ENCODE peak calls at places on chromosomes 12 and 14, in four cellular contexts. H is GM12878, Q is HepG2, B is H1. N is an unnamed sample.
A peak's percentile ranks its signal among the peaks of the same experiment; 100 is the strongest.

GRCh38 chr12:52191841-52192791 is at the start of gene KRT80:
- DNase-seq in H (no peak), Q (peak; percentile 86), B (no peak), N (no peak)

GRCh38 chr12:110185626-110186025 is 61.5 kb downstream of the IFT81 start:
- DNase-seq in H (no peak), Q (no peak), B (no peak), N (no peak)

GRCh38 chr12:1906579-1906978 is 11.9 kb downstream of the CACNA2D4 start:
- DNase-seq in H (no peak), Q (no peak), B (no peak), N (no peak)

GRCh38 chr14:65287264-65288131 is 125.0 kb upstream of the FUT8 start:
- DNase-seq in H (no peak), Q (no peak), B (no peak), N (no peak)

GRCh38 chr12:13074396-13075113 is 28.9 kb downstream of the GSG1 start:
- DNase-seq in H (no peak), Q (no peak), B (no peak), N (no peak)

GRCh38 chr12:117441751-117442150 is 80.3 kb upstream of the NOS1 start:
- DNase-seq in H (no peak), Q (no peak), B (no peak), N (no peak)

GRCh38 chr12:29155079-29155478 is 6.0 kb downstream of the FAR2 start:
- DNase-seq in H (no peak), Q (no peak), B (no peak), N (no peak)

GRCh38 chr12:116849216-116849615 is 32.0 kb downstream of the HRK start:
- DNase-seq in H (no peak), Q (no peak), B (no peak), N (no peak)

GRCh38 chr12:119153477-119154434 is 25.0 kb upstream of the HSPB8 start:
- DNase-seq in H (no peak), Q (no peak), B (peak; percentile 93), N (peak; percentile 97)

GRCh38 chr12:54616933-54617535 is 17.7 kb downstream of the LACRT start:
- DNase-seq in H (no peak), Q (no peak), B (no peak), N (no peak)

GRCh38 chr14:54146601-54147000 is 190.0 kb upstream of the BMP4 start:
- DNase-seq in H (no peak), Q (no peak), B (no peak), N (no peak)

GRCh38 chr12:91948504-91948903 is 197.1 kb downstream of the BTG1 start:
- DNase-seq in H (no peak), Q (no peak), B (no peak), N (no peak)

GRCh38 chr14:104112609-104113571 is 25.5 kb upstream of the KIF26A start:
- DNase-seq in H (no peak), Q (no peak), B (no peak), N (no peak)

GRCh38 chr14:104114421-104115130 is 23.8 kb upstream of the KIF26A start:
- DNase-seq in H (no peak), Q (no peak), B (no peak), N (no peak)

GRCh38 chr14:104115131-104115600 is 23.2 kb upstream of the KIF26A start:
- DNase-seq in H (no peak), Q (no peak), B (no peak), N (no peak)

GRCh38 chr14:104112113-104112505 is 26.3 kb upstream of the KIF26A start:
- DNase-seq in H (no peak), Q (no peak), B (no peak), N (no peak)

GRCh38 chr14:104113631-104114420 is 24.6 kb upstream of the KIF26A start:
- DNase-seq in H (no peak), Q (no peak), B (no peak), N (no peak)
- TF ChIP-seq SUZ12 in H (no peak), Q (no peak), B (no peak), N (no peak)

DNA sequence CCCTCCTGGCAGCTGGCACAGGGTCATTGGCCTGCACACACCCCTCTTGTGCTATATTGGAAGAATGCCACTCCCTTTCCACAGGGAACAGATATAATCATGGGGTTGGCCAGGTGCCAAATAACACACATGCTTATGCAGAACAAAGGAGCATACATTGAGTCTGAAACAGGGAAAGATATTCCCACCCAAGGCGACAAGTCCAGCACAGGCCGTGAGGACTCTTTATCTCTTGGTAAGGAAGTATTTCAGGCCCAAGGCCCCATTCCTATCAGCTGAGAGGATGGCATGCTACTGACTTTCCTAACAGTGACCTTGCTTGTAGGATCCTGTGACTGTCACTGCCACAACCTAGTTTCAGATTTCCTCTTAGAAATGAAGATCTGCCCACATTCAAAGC is 59.0 kb upstream of the STXBP6 start:
- DNase-seq in H (no peak), Q (peak; percentile 32), B (no peak), N (no peak)
- H3K9ac ChIP-seq in H (no peak overlapping the region), Q (no peak overlapping the region), B (no peak overlapping the region), N (no peak overlapping the region)

GRCh38 chr14:77503138-77503537 is 4.5 kb upstream of the ISM2 start:
- DNase-seq in H (no peak), Q (no peak), B (no peak), N (no peak)

GRCh38 chr14:77502109-77502782 is 3.6 kb upstream of the ISM2 start:
- DNase-seq in H (no peak), Q (peak; percentile 88), B (no peak), N (no peak)

GRCh38 chr14:77498120-77498979 is at the start of gene ISM2:
- DNase-seq in H (no peak), Q (peak; percentile 44), B (no peak), N (no peak)

GRCh38 chr14:77495354-77495753 is 3.3 kb downstream of the ISM2 start:
- DNase-seq in H (no peak), Q (no peak), B (no peak), N (no peak)

DNA sequence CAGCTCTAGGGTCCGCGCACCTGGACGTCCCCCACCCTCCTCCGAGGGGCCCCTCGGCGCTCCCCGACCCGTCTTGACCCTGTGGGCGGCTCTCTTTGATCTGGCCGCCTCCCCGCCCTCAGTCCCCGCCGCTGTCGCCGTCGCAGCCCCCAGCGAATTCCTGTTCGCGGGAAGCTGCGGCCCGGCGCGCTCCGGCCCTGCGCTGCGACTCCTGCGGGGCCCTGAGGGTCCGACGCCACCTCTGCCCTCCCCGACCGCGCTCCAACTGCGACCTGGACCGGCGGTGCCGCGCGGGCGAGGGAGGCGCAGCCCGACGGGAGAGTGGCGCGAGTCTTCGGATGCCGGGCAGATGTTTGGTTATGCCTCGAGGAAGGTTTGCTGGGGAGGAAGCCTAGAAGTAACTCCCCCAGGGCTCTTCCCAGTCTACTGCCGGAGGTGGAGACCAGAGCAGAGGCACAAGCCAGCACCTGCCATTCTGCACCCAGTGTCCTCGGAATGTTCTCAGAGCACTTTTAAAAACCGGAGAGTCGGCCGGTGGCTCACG is 440 bp upstream of the ISM2 start:
- DNase-seq in H (no peak), Q (peak; percentile 35), B (no peak), N (no peak)
- TF ChIP-seq SUZ12 in H (no peak), Q (no peak), B (no peak), N (no peak)

GRCh38 chr12:16012086-16012485 is 101.0 kb downstream of the DERA start:
- DNase-seq in H (no peak), Q (no peak), B (no peak), N (no peak)
- H3K9ac ChIP-seq in H (no peak overlapping the region), Q (no peak overlapping the region), B (no peak overlapping the region), N (no peak overlapping the region)

GRCh38 chr12:9363145-9363544 is 154.9 kb upstream of the PZP start:
- DNase-seq in H (peak; percentile 57), Q (no peak), B (no peak), N (no peak)
- TF ChIP-seq SUZ12 in H (no peak), Q (no peak), B (no peak), N (no peak)

DNA sequence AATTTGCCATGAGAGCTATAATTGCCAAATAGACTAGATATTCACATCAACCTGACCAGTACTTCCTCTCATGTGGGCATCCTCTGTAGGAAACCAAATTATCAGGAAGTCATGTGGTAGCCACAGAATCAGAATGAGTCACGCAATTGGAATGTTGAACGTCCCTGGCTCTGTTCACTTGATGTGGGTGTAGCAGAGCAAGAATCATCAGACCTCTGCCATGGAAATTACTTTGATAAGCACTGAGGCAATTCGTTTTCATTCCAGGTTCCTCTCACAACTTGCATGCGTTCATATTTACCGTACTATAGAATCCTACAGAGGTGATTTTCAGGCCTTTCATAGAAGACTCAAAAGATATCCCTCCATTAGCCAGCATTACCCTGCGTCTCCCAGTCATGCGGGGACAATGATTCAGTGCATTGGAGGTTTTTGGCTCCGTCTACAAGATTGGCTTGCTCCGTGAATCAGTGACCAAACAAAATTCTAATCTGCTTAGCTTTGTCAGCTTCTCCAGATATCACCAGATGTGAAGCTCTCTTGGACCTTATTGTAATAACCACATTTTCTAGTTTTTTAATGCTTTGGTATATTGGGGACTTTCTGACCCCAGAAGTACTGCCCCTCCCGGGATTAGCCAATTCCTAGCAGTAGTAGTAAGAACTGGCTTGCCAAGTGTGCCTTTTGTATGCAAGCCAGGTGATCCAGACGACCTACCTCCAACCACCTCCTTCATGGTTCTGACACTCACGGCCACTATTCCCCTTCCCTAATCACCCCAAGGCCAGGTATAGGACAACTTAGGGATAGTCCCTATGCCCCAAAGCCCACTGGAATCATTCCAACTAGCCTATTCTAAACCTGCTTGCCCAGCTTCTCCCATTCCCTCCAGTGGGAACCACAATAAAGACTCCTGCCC is 133.4 kb downstream of the KICS2 start:
- DNase-seq in H (no peak), Q (peak; percentile 39), B (peak; percentile 10), N (peak; percentile 65)
- H3K9ac ChIP-seq in H (no peak overlapping the region), Q (no peak overlapping the region), B (no peak overlapping the region), N (no peak overlapping the region)

GRCh38 chr14:103855734-103856095 is 8.3 kb upstream of the PPP1R13B start:
- DNase-seq in H (no peak), Q (no peak), B (no peak), N (no peak)

GRCh38 chr14:103856105-103856504 is 8.7 kb upstream of the PPP1R13B start:
- DNase-seq in H (no peak), Q (no peak), B (no peak), N (no peak)

GRCh38 chr14:103854822-103855733 is 7.7 kb upstream of the PPP1R13B start:
- DNase-seq in H (no peak), Q (peak; percentile 55), B (no peak), N (no peak)

GRCh38 chr14:103857256-103857655 is 9.9 kb upstream of the PPP1R13B start:
- DNase-seq in H (no peak), Q (no peak), B (no peak), N (no peak)

DNA sequence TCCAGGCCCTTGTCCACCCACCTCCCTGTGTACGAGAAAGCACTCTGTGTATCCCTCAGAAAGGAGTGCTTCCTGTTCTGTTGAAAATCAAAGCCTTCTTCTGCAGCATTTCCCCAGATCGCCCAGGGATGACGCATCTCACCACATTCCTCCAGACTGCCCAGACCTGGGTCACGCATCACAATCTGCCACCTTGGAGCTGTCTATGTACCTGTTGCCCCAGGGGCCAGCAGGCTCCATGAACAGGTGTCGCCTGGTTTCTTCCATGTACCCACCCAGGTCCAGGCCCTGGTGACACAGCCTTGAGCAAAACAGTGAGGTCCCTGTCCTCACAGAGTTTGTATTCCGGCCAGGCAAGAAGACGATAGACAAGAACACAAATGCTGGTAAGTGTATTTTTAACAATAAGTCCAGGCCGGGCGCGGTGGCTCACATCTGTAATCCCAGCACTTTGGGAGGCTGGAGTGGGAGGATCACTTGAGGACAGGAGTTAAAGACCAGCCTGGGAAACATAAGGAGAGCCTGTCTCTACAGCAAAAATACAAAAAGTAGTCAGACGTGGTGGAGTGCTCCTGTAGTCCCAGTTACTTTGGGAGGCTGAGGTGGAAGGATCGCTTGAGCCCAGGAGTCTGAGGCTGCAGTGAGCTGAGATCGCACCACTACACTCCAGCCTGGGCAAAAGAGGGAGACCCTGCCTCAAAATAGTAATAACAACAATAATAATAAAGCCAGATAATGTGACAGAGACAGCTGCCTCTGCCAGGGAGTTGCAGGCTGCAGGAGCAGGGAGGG is 6.8 kb upstream of the PPP1R13B start:
- DNase-seq in H (no peak), Q (no peak), B (no peak), N (no peak)
- TF ChIP-seq SUZ12 in H (no peak), Q (no peak), B (no peak), N (no peak)

N was measured in NT2/D1.